ENCODE peak calls at places on chromosomes 11 and 22, in eight cellular contexts. One of them, this sample, is unnamed. For H3K4me1, the result is how much of the 10 kb centered on the place peaks cover.

GRCh38 chr22:29079218-29079901 is 6.5 kb downstream of the KREMEN1 start:
- DNase-seq in suprapubic skin: no peak
- DNase-seq in A549: no peak
- DNase-seq in sigmoid colon: no peak
- DNase-seq in K562: peak
- DNase-seq in HepG2: no peak
- DNase-seq in ovary: no peak
- DNase-seq in stomach: no peak
- DNase-seq in this sample: peak

GRCh38 chr11:23540101-23540561 is 679.9 kb upstream of the CCDC179 start:
- DNase-seq in suprapubic skin: no peak
- DNase-seq in A549: peak
- DNase-seq in sigmoid colon: peak
- DNase-seq in K562: peak
- DNase-seq in HepG2: peak
- DNase-seq in ovary: no peak
- DNase-seq in stomach: no peak
- DNase-seq in this sample: no peak

GRCh38 chr11:69001301-69002081 is 11.6 kb downstream of the MRGPRF start:
- DNase-seq in suprapubic skin: peak
- DNase-seq in A549: no peak
- DNase-seq in sigmoid colon: peak
- DNase-seq in K562: no peak
- DNase-seq in HepG2: no peak
- DNase-seq in ovary: peak
- DNase-seq in stomach: no peak
- DNase-seq in this sample: peak

GRCh38 chr11:96748639-96749370 is 359.0 kb downstream of the JRKL start:
- DNase-seq in suprapubic skin: no peak
- DNase-seq in A549: no peak
- DNase-seq in sigmoid colon: no peak
- DNase-seq in K562: no peak
- DNase-seq in HepG2: no peak
- DNase-seq in ovary: no peak
- DNase-seq in stomach: no peak
- DNase-seq in this sample: no peak

GRCh38 chr22:21816787-21817496 is 50.5 kb downstream of the MAPK1 start:
- DNase-seq in suprapubic skin: no peak
- DNase-seq in A549: peak
- DNase-seq in sigmoid colon: no peak
- DNase-seq in K562: peak
- DNase-seq in HepG2: no peak
- DNase-seq in ovary: no peak
- DNase-seq in stomach: no peak
- DNase-seq in this sample: no peak

GRCh38 chr11:30025396-30026139 is 8.7 kb upstream of the KCNA4 start:
- DNase-seq in suprapubic skin: no peak
- DNase-seq in A549: no peak
- DNase-seq in sigmoid colon: no peak
- DNase-seq in K562: no peak
- DNase-seq in HepG2: no peak
- DNase-seq in ovary: no peak
- DNase-seq in stomach: no peak
- DNase-seq in this sample: no peak

GRCh38 chr11:122095950-122096942 is 19.8 kb downstream of the BLID start:
- DNase-seq in suprapubic skin: no peak
- DNase-seq in A549: no peak
- DNase-seq in sigmoid colon: no peak
- DNase-seq in K562: no peak
- DNase-seq in HepG2: no peak
- DNase-seq in ovary: no peak
- DNase-seq in stomach: no peak
- DNase-seq in this sample: no peak

GRCh38 chr11:72782081-72782920 is 11.5 kb downstream of the STARD10 start:
- DNase-seq in suprapubic skin: no peak
- DNase-seq in A549: no peak
- DNase-seq in sigmoid colon: no peak
- DNase-seq in K562: no peak
- DNase-seq in HepG2: peak
- DNase-seq in ovary: no peak
- DNase-seq in stomach: peak
- DNase-seq in this sample: peak

GRCh38 chr11:120513436-120514315 is 2.1 kb downstream of the GRIK4 start:
- DNase-seq in suprapubic skin: peak
- DNase-seq in A549: no peak
- DNase-seq in sigmoid colon: no peak
- DNase-seq in K562: no peak
- DNase-seq in HepG2: no peak
- DNase-seq in ovary: peak
- DNase-seq in stomach: no peak
- DNase-seq in this sample: no peak

GRCh38 chr11:78000193-78000592 is 5.7 kb upstream of the INTS4 start:
- DNase-seq in suprapubic skin: no peak
- DNase-seq in A549: peak
- DNase-seq in sigmoid colon: no peak
- DNase-seq in K562: peak
- DNase-seq in HepG2: peak
- DNase-seq in ovary: no peak
- DNase-seq in stomach: peak
- DNase-seq in this sample: peak

GRCh38 chr11:45383229-45383628 is 97.1 kb upstream of the SYT13 start:
- DNase-seq in suprapubic skin: no peak
- DNase-seq in A549: no peak
- DNase-seq in sigmoid colon: no peak
- DNase-seq in K562: no peak
- DNase-seq in HepG2: no peak
- DNase-seq in ovary: no peak
- DNase-seq in stomach: no peak
- DNase-seq in this sample: no peak

GRCh38 chr11:30741039-30741550 is 154.9 kb upstream of the MPPED2 start:
- DNase-seq in suprapubic skin: no peak
- DNase-seq in A549: no peak
- DNase-seq in sigmoid colon: no peak
- DNase-seq in K562: no peak
- DNase-seq in HepG2: peak
- DNase-seq in ovary: no peak
- DNase-seq in stomach: no peak
- DNase-seq in this sample: peak

GRCh38 chr11:63553759-63554158 is 9.4 kb downstream of the PLAAT2 start:
- DNase-seq in suprapubic skin: no peak
- DNase-seq in A549: no peak
- DNase-seq in sigmoid colon: peak
- DNase-seq in K562: no peak
- DNase-seq in HepG2: no peak
- DNase-seq in ovary: no peak
- DNase-seq in stomach: no peak
- DNase-seq in this sample: no peak

GRCh38 chr22:33853200-33854097 is 66.8 kb downstream of the LARGE1 start:
- DNase-seq in suprapubic skin: no peak
- DNase-seq in A549: peak
- DNase-seq in sigmoid colon: peak
- DNase-seq in K562: no peak
- DNase-seq in HepG2: peak
- DNase-seq in ovary: peak
- DNase-seq in stomach: peak
- DNase-seq in this sample: peak

GRCh38 chr22:33851985-33852384 is 68.3 kb downstream of the LARGE1 start:
- DNase-seq in suprapubic skin: no peak
- DNase-seq in A549: no peak
- DNase-seq in sigmoid colon: no peak
- DNase-seq in K562: no peak
- DNase-seq in HepG2: no peak
- DNase-seq in ovary: no peak
- DNase-seq in stomach: peak
- DNase-seq in this sample: no peak

GRCh38 chr22:33850227-33850626 is 70.0 kb downstream of the LARGE1 start:
- DNase-seq in suprapubic skin: no peak
- DNase-seq in A549: no peak
- DNase-seq in sigmoid colon: no peak
- DNase-seq in K562: no peak
- DNase-seq in HepG2: no peak
- DNase-seq in ovary: no peak
- DNase-seq in stomach: no peak
- DNase-seq in this sample: no peak

GRCh38 chr22:33850724-33851123 is 69.6 kb downstream of the LARGE1 start:
- DNase-seq in suprapubic skin: no peak
- DNase-seq in A549: no peak
- DNase-seq in sigmoid colon: no peak
- DNase-seq in K562: no peak
- DNase-seq in HepG2: no peak
- DNase-seq in ovary: no peak
- DNase-seq in stomach: no peak
- DNase-seq in this sample: no peak

DNA sequence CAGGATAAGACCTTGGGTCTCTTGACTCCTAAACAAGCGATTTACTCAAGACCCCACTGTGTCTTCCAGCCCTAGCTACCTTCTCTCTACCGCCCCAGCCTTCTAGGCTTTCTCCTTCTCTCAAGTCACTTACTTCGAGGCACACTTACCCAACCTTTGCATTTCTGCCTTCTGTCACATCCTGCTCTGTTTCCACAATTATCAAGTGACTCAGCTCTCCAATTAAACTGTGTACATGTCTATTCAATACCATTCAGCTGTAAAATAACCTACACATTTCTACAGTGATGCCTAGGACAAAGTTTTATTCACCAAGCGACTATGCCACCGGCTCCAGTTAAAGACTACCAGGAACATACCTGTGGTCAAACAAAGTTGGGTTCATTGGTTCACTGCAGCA is 69.0 kb downstream of the LARGE1 start:
- DNase-seq in suprapubic skin: no peak
- DNase-seq in A549: no peak
- DNase-seq in sigmoid colon: no peak
- DNase-seq in K562: no peak
- DNase-seq in HepG2: no peak
- DNase-seq in ovary: no peak
- DNase-seq in stomach: no peak
- DNase-seq in this sample: no peak
- H3K4me1 ChIP-seq in suprapubic skin: under half
- H3K4me1 ChIP-seq in A549: under half
- H3K4me1 ChIP-seq in sigmoid colon: under half
- H3K4me1 ChIP-seq in K562: under half
- H3K4me1 ChIP-seq in HepG2: under half
- H3K4me1 ChIP-seq in ovary: under half
- H3K4me1 ChIP-seq in stomach: under half
- H3K4me1 ChIP-seq in this sample: under half

DNA sequence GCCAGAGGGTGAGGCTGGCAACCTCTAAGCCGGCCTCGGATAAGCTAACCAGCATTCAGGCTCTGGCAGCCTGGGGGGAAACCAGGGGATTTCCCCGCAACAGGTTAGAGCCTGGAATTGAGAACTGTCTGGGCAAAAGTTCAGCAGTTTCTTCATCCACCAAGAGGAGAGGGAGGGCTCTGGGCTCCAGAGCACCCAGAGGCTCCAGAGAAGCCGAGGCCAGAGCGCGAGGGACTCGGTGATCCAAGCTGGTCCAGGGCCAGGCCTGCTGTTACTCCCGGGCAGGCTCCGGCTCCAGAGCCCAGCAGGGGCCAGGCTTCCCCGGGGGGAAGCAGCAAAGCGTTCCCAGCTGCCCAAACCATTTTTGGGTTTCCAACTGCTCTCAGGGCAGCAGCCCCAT is 13.3 kb upstream of the SH3BP1 start:
- DNase-seq in suprapubic skin: peak
- DNase-seq in A549: no peak
- DNase-seq in sigmoid colon: peak
- DNase-seq in K562: no peak
- DNase-seq in HepG2: no peak
- DNase-seq in ovary: peak
- DNase-seq in stomach: peak
- DNase-seq in this sample: peak
- H3K27ac ChIP-seq in suprapubic skin: peak
- H3K27ac ChIP-seq in A549: no peak
- H3K27ac ChIP-seq in sigmoid colon: peak
- H3K27ac ChIP-seq in K562: no peak
- H3K27ac ChIP-seq in HepG2: no peak
- H3K27ac ChIP-seq in ovary: peak
- H3K27ac ChIP-seq in stomach: peak
- H3K27ac ChIP-seq in this sample: peak

GRCh38 chr11:131938321-131938751 is 567.9 kb downstream of the NTM start:
- DNase-seq in suprapubic skin: no peak
- DNase-seq in A549: no peak
- DNase-seq in sigmoid colon: no peak
- DNase-seq in K562: no peak
- DNase-seq in HepG2: no peak
- DNase-seq in ovary: no peak
- DNase-seq in stomach: no peak
- DNase-seq in this sample: no peak

GRCh38 chr11:131934006-131934405 is 563.6 kb downstream of the NTM start:
- DNase-seq in suprapubic skin: no peak
- DNase-seq in A549: no peak
- DNase-seq in sigmoid colon: no peak
- DNase-seq in K562: no peak
- DNase-seq in HepG2: no peak
- DNase-seq in ovary: no peak
- DNase-seq in stomach: no peak
- DNase-seq in this sample: no peak

GRCh38 chr11:131928992-131929391 is 558.6 kb downstream of the NTM start:
- DNase-seq in suprapubic skin: no peak
- DNase-seq in A549: no peak
- DNase-seq in sigmoid colon: no peak
- DNase-seq in K562: no peak
- DNase-seq in HepG2: no peak
- DNase-seq in ovary: no peak
- DNase-seq in stomach: no peak
- DNase-seq in this sample: no peak

DNA sequence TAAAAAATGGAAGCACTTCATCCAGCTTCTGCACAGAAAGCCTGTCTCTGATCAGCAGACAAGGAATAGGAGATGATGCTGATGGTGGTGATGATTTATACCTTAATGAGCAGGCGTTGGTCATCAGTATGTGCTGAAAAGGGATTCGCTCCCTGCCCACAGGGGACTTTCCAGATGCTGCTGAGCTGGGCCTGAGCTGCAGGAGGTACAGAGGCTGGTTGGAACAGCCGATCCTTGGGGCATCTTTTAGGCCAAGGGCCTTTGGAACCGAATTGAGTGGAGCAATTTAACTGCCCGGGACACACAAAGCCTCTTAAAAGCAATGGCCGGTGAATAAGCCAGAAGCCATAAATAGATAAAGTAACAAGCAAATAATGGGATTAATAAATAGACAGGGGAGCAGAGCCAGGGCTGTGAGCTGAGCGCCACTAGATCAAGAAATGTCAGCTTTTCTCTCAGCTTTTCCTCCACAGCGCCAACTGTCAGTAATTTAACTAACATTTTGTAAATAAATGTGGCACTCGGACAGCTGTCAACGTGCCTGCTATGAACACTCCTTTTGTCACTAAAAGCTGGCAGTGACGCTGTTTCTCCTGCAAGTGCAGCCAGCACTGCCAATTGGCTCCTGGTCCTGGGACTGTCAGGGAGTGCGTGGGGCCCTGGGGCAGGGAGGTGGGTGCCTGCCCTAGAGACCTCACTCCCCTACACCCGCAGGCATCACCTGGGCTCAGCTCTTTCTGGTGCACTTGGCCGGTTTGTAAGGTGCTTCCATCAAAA is 562.4 kb downstream of the NTM start:
- DNase-seq in suprapubic skin: no peak
- DNase-seq in A549: no peak
- DNase-seq in sigmoid colon: no peak
- DNase-seq in K562: no peak
- DNase-seq in HepG2: no peak
- DNase-seq in ovary: no peak
- DNase-seq in stomach: no peak
- DNase-seq in this sample: no peak
- TF ChIP-seq EP300 in suprapubic skin: no peak
- TF ChIP-seq EP300 in A549: no peak
- TF ChIP-seq EP300 in sigmoid colon: no peak
- TF ChIP-seq EP300 in K562: no peak
- TF ChIP-seq EP300 in HepG2: no peak
- TF ChIP-seq EP300 in ovary: no peak
- TF ChIP-seq EP300 in stomach: no peak
- TF ChIP-seq EP300 in this sample: no peak

GRCh38 chr11:128297805-128298204 is 289.6 kb downstream of the ETS1 start:
- DNase-seq in suprapubic skin: no peak
- DNase-seq in A549: no peak
- DNase-seq in sigmoid colon: no peak
- DNase-seq in K562: no peak
- DNase-seq in HepG2: no peak
- DNase-seq in ovary: no peak
- DNase-seq in stomach: no peak
- DNase-seq in this sample: no peak
- H3K4me1 ChIP-seq in suprapubic skin: under half
- H3K4me1 ChIP-seq in A549: under half
- H3K4me1 ChIP-seq in sigmoid colon: under half
- H3K4me1 ChIP-seq in K562: under half
- H3K4me1 ChIP-seq in HepG2: under half
- H3K4me1 ChIP-seq in ovary: under half
- H3K4me1 ChIP-seq in stomach: under half
- H3K4me1 ChIP-seq in this sample: under half